ENCODE peak calls at places on chromosomes 2 and 18, in five cellular contexts. One of them, this sample, is unnamed.

GRCh38 chr2:24577481-24577880 is 86.4 kb downstream of the NCOA1 start:
- DNase-seq in IMR-90: no peak
- DNase-seq in stomach: no peak
- DNase-seq in right lobe of liver: no peak
- DNase-seq in psoas muscle: no peak
- DNase-seq in this sample: no peak

GRCh38 chr18:62329676-62330454 is 4.8 kb downstream of the TNFRSF11A start:
- DNase-seq in IMR-90: peak; percentile 83
- DNase-seq in stomach: peak; percentile 65
- DNase-seq in right lobe of liver: peak; percentile 52
- DNase-seq in psoas muscle: no peak
- DNase-seq in this sample: peak; percentile 59

GRCh38 chr2:240189686-240190085 is 49.2 kb upstream of the OTOS start:
- DNase-seq in IMR-90: no peak
- DNase-seq in stomach: no peak
- DNase-seq in right lobe of liver: peak; percentile 24
- DNase-seq in psoas muscle: no peak
- DNase-seq in this sample: no peak

GRCh38 chr2:219433666-219434467 is 776 bp upstream of the SPEG start:
- DNase-seq in IMR-90: peak; percentile 71
- DNase-seq in stomach: no peak
- DNase-seq in right lobe of liver: no peak
- DNase-seq in psoas muscle: peak; percentile 65
- DNase-seq in this sample: no peak

GRCh38 chr18:3585656-3586509 is 135.9 kb downstream of the TGIF1 start:
- DNase-seq in IMR-90: peak; percentile 78
- DNase-seq in stomach: peak; percentile 88
- DNase-seq in right lobe of liver: peak; percentile 91
- DNase-seq in psoas muscle: peak; percentile 80
- DNase-seq in this sample: peak; percentile 69

GRCh38 chr18:22169889-22170420 is 566 bp downstream of the GATA6 start:
- DNase-seq in IMR-90: peak; percentile 53
- DNase-seq in stomach: no peak
- DNase-seq in right lobe of liver: peak; percentile 58
- DNase-seq in psoas muscle: peak; percentile 40
- DNase-seq in this sample: peak; percentile 51

GRCh38 chr2:179614121-179614520 is 247.3 kb downstream of the ZNF385B start:
- DNase-seq in IMR-90: peak; percentile 40
- DNase-seq in stomach: no peak
- DNase-seq in right lobe of liver: no peak
- DNase-seq in psoas muscle: no peak
- DNase-seq in this sample: no peak

GRCh38 chr2:78839259-78839658 is 186.2 kb upstream of the REG3G start:
- DNase-seq in IMR-90: no peak
- DNase-seq in stomach: no peak
- DNase-seq in right lobe of liver: no peak
- DNase-seq in psoas muscle: no peak
- DNase-seq in this sample: no peak

GRCh38 chr18:31325051-31325450 is 7.1 kb downstream of the DSG1 start:
- DNase-seq in IMR-90: peak; percentile 71
- DNase-seq in stomach: no peak
- DNase-seq in right lobe of liver: no peak
- DNase-seq in psoas muscle: no peak
- DNase-seq in this sample: no peak

GRCh38 chr2:139946690-139947089 is 1166.5 kb upstream of the NXPH2 start:
- DNase-seq in IMR-90: no peak
- DNase-seq in stomach: no peak
- DNase-seq in right lobe of liver: no peak
- DNase-seq in psoas muscle: no peak
- DNase-seq in this sample: no peak

GRCh38 chr2:111178730-111179405 is 58.2 kb downstream of the BCL2L11 start:
- DNase-seq in IMR-90: peak; percentile 49
- DNase-seq in stomach: no peak
- DNase-seq in right lobe of liver: peak; percentile 91
- DNase-seq in psoas muscle: no peak
- DNase-seq in this sample: no peak

GRCh38 chr2:169478745-169479256 is 493 bp upstream of the BBS5 start:
- DNase-seq in IMR-90: no peak
- DNase-seq in stomach: no peak
- DNase-seq in right lobe of liver: no peak
- DNase-seq in psoas muscle: no peak
- DNase-seq in this sample: no peak

GRCh38 chr2:118177318-118177717 is 89.0 kb downstream of the INSIG2 start:
- DNase-seq in IMR-90: no peak
- DNase-seq in stomach: no peak
- DNase-seq in right lobe of liver: peak; percentile 87
- DNase-seq in psoas muscle: no peak
- DNase-seq in this sample: no peak

GRCh38 chr2:72989770-72990556 is 72.6 kb downstream of the EMX1 start:
- DNase-seq in IMR-90: peak; percentile 11
- DNase-seq in stomach: peak; percentile 21
- DNase-seq in right lobe of liver: peak; percentile 46
- DNase-seq in psoas muscle: no peak
- DNase-seq in this sample: peak; percentile 30

DNA sequence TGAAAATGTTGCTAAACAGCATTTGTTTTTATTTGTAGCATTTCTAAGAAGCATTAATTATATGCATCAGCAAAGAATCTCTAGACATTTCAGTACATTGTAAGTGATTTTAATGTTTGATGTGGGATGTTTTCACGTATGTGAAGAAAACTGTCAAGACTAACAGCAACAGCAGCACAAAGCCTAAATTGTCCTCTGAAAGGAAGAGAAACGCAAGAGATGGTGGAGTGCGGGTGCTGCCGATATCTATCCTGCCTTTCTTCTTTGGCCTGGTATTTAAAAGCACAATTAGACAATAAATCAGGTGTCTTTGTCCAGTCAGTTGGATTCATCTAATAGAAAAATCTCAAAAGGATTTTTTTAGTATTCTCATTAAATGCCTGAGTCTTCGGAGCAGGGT is 3.1 kb downstream of the TWIST2 start:
- DNase-seq in IMR-90: no peak
- DNase-seq in stomach: no peak
- DNase-seq in right lobe of liver: no peak
- DNase-seq in psoas muscle: no peak
- DNase-seq in this sample: no peak
- H3K4me3 ChIP-seq in IMR-90: no peak overlapping the region
- H3K4me3 ChIP-seq in stomach: no peak overlapping the region
- H3K4me3 ChIP-seq in right lobe of liver: no peak overlapping the region
- H3K4me3 ChIP-seq in psoas muscle: no peak overlapping the region
- H3K4me3 ChIP-seq in this sample: no peak overlapping the region

GRCh38 chr18:13539050-13539449 is 187.3 kb downstream of the FAM210A start:
- DNase-seq in IMR-90: no peak
- DNase-seq in stomach: no peak
- DNase-seq in right lobe of liver: no peak
- DNase-seq in psoas muscle: no peak
- DNase-seq in this sample: no peak

GRCh38 chr18:13542520-13542847 is 183.9 kb downstream of the FAM210A start:
- DNase-seq in IMR-90: no peak
- DNase-seq in stomach: no peak
- DNase-seq in right lobe of liver: no peak
- DNase-seq in psoas muscle: no peak
- DNase-seq in this sample: no peak

GRCh38 chr18:13541621-13542519 is 184.5 kb downstream of the FAM210A start:
- DNase-seq in IMR-90: no peak
- DNase-seq in stomach: no peak
- DNase-seq in right lobe of liver: peak; percentile 73
- DNase-seq in psoas muscle: no peak
- DNase-seq in this sample: no peak

GRCh38 chr18:13539843-13540535 is 186.4 kb downstream of the FAM210A start:
- DNase-seq in IMR-90: no peak
- DNase-seq in stomach: no peak
- DNase-seq in right lobe of liver: peak; percentile 62
- DNase-seq in psoas muscle: no peak
- DNase-seq in this sample: no peak

GRCh38 chr18:13540783-13541182 is 185.6 kb downstream of the FAM210A start:
- DNase-seq in IMR-90: no peak
- DNase-seq in stomach: no peak
- DNase-seq in right lobe of liver: no peak
- DNase-seq in psoas muscle: no peak
- DNase-seq in this sample: no peak
- H3K27ac ChIP-seq in IMR-90: no peak overlapping the region
- H3K27ac ChIP-seq in stomach: peak overlapping the region; percentile 67
- H3K27ac ChIP-seq in right lobe of liver: no peak overlapping the region
- H3K27ac ChIP-seq in psoas muscle: no peak overlapping the region
- H3K27ac ChIP-seq in this sample: peak overlapping the region; percentile 78

DNA sequence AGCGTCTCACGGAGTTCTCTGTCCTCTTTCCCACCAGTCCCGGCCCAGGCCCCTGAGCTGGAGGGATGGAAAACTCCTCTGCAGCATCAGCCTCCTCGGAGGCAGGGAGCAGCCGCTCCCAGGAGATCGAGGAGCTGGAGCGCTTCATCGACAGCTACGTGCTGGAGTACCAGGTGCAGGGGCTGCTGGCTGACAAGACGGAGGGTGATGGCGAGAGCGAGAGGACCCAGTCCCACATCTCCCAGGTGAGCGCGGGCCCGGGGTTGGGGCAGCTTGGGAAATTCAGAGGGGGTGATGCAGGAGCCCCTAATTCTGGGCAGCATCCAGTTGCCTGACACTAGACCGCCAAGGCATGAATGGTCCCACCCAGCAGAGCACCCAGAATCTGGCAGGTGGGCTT is 80.7 kb downstream of the CTIF start:
- DNase-seq in IMR-90: no peak
- DNase-seq in stomach: no peak
- DNase-seq in right lobe of liver: no peak
- DNase-seq in psoas muscle: no peak
- DNase-seq in this sample: no peak
- TF ChIP-seq CTCF in IMR-90: no peak
- TF ChIP-seq CTCF in stomach: no peak
- TF ChIP-seq CTCF in right lobe of liver: no peak
- TF ChIP-seq CTCF in psoas muscle: no peak
- TF ChIP-seq CTCF in this sample: no peak

GRCh38 chr2:81467096-81467495 is 1162.5 kb upstream of the LRRTM1 start:
- DNase-seq in IMR-90: no peak
- DNase-seq in stomach: no peak
- DNase-seq in right lobe of liver: no peak
- DNase-seq in psoas muscle: no peak
- DNase-seq in this sample: no peak
- H3K4me3 ChIP-seq in IMR-90: no peak overlapping the region
- H3K4me3 ChIP-seq in stomach: no peak overlapping the region
- H3K4me3 ChIP-seq in right lobe of liver: no peak overlapping the region
- H3K4me3 ChIP-seq in psoas muscle: no peak overlapping the region
- H3K4me3 ChIP-seq in this sample: no peak overlapping the region

GRCh38 chr2:42494434-42495233 is 852 bp upstream of the KCNG3 start:
- DNase-seq in IMR-90: peak; percentile 75
- DNase-seq in stomach: peak; percentile 76
- DNase-seq in right lobe of liver: peak; percentile 62
- DNase-seq in psoas muscle: peak; percentile 52
- DNase-seq in this sample: peak; percentile 45
- H3K27ac ChIP-seq in IMR-90: no peak overlapping the region
- H3K27ac ChIP-seq in stomach: peak overlapping the region; percentile 19
- H3K27ac ChIP-seq in right lobe of liver: no peak overlapping the region
- H3K27ac ChIP-seq in psoas muscle: no peak overlapping the region
- H3K27ac ChIP-seq in this sample: no peak overlapping the region